ENCODE peak calls at places on chromosome 5, in four cellular contexts. L is activated CD4-positive, alpha-beta memory T cell treated with anti-CD3 and anti-CD28 coated beads, Interleukin-2, amount 10 ng/mL, durations not matched to agents 7 days and 5 days; S is mammary epithelial cell; M is GM04504. O is an unnamed sample.

GRCh38 chr5:89313804-89314588 is 431.0 kb upstream of the MEF2C start:
- DNase-seq in M (peak; percentile 57), L (no peak), S (peak; percentile 95), O (no peak)

GRCh38 chr5:81183811-81184748 is 49.0 kb upstream of the CKMT2 start:
- DNase-seq in L (no peak), S (no peak), M (no peak), O (no peak)

GRCh38 chr5:26205146-26205545 is 833.2 kb downstream of the CDH9 start:
- DNase-seq in L (no peak), S (no peak), M (no peak), O (no peak)

GRCh38 chr5:69368458-69369368 is 607 bp downstream of the AK6 start:
- DNase-seq in M (no peak), S (no peak), L (no peak), O (no peak)

GRCh38 chr5:94017579-94017978 is 276.2 kb upstream of the POU5F2 start:
- DNase-seq in M (no peak), S (peak; percentile 33), L (no peak), O (no peak)

GRCh38 chr5:173907284-173907683 is 19.1 kb downstream of the CPEB4 start:
- DNase-seq in S (no peak), L (no peak), M (no peak), O (no peak)

GRCh38 chr5:31809037-31809910 is 170.3 kb downstream of the PDZD2 start:
- DNase-seq in M (peak; percentile 53), S (peak; percentile 59), L (no peak), O (no peak)

GRCh38 chr5:68505917-68506860 is 290.6 kb downstream of the PIK3R1 start:
- DNase-seq in M (no peak), L (no peak), S (peak; percentile 37), O (no peak)

GRCh38 chr5:43396762-43397304 is 15.4 kb downstream of the CCL28 start:
- DNase-seq in S (peak; percentile 60), M (no peak), L (peak; percentile 74), O (peak; percentile 83)

GRCh38 chr5:159211712-159212111 is 2.4 kb upstream of the RNF145 start:
- DNase-seq in M (no peak), L (no peak), S (no peak), O (no peak)

GRCh38 chr5:138605254-138605972 is 30.2 kb upstream of the HSPA9 start:
- DNase-seq in L (no peak), M (no peak), S (no peak), O (no peak)

GRCh38 chr5:38287124-38287523 is 28.8 kb downstream of the EGFLAM start:
- DNase-seq in S (no peak), M (no peak), L (no peak), O (no peak)

GRCh38 chr5:52269395-52269794 is 518.3 kb upstream of the ITGA1 start:
- DNase-seq in M (no peak), L (no peak), S (no peak), O (no peak)

GRCh38 chr5:133113331-133114061 is 61.7 kb downstream of the HSPA4 start:
- DNase-seq in S (peak; percentile 85), L (no peak), M (no peak), O (peak; percentile 68)

GRCh38 chr5:180093651-180094382 is 22.3 kb upstream of the RNF130 start:
- DNase-seq in L (no peak), M (no peak), S (no peak), O (no peak)

GRCh38 chr5:77774981-77775772 is 962 bp downstream of the TBCA start:
- DNase-seq in S (no peak), M (no peak), L (no peak), O (no peak)

GRCh38 chr5:12658871-12659446 is 754.7 kb upstream of the CTNND2 start:
- DNase-seq in M (no peak), S (no peak), L (no peak), O (no peak)

GRCh38 chr5:177468329-177469058 is 4.9 kb downstream of the DBN1 start:
- DNase-seq in S (no peak), M (no peak), L (no peak), O (no peak)

GRCh38 chr5:77316871-77317661 is 106.6 kb downstream of the PDE8B start:
- DNase-seq in S (no peak), M (peak; percentile 14), L (no peak), O (no peak)